ENCODE peak calls at places on chromosomes 11 and 22, in seven cellular contexts. W is spleen, I is A549, K is tibial nerve, S is right lobe of liver, V is endothelial cell of umbilical vein, C is body of pancreas. E is an unnamed sample. For H3K4me1, the result is how much of the 10 kb centered on the place peaks cover.

GRCh38 chr11:83836883-83837654 is 550.9 kb upstream of the CCDC90B start:
- DNase-seq in C (peak), K (peak), V (peak), I (peak), W (no peak), S (peak), E (peak)

GRCh38 chr11:101369835-101370234 is 214.0 kb downstream of the TRPC6 start:
- DNase-seq in V (no peak), I (no peak), K (no peak), S (no peak), W (no peak), C (no peak), E (no peak)

GRCh38 chr22:39077513-39077840 is 402 bp downstream of the APOBEC3G start:
- DNase-seq in S (no peak), I (no peak), W (no peak), C (no peak), K (no peak), V (no peak), E (no peak)

GRCh38 chr22:36753120-36753802 is 22.7 kb downstream of the IFT27 start:
- DNase-seq in W (no peak), V (no peak), I (no peak), K (no peak), S (no peak), C (no peak), E (peak)

GRCh38 chr11:102186836-102187235 is 76.6 kb downstream of the YAP1 start:
- DNase-seq in S (no peak), C (no peak), I (no peak), W (no peak), K (no peak), V (no peak), E (no peak)

GRCh38 chr11:208177-208916 is 839 bp downstream of the RIC8A start:
- DNase-seq in I (peak), C (peak), K (peak), W (peak), V (peak), S (peak), E (peak)

GRCh38 chr11:72751293-72752087 is 718 bp downstream of the ARAP1 start:
- DNase-seq in C (no peak), K (no peak), I (no peak), V (no peak), S (no peak), W (peak), E (peak)

GRCh38 chr22:43707650-43708049 is 104.5 kb downstream of the EFCAB6 start:
- DNase-seq in V (no peak), W (no peak), C (no peak), K (no peak), S (no peak), I (no peak), E (no peak)

GRCh38 chr22:41256898-41257260 is 16.1 kb upstream of the CHADL start:
- DNase-seq in K (no peak), V (peak), C (no peak), S (no peak), W (no peak), I (no peak), E (no peak)

GRCh38 chr11:125886997-125887372 is 483 bp upstream of the HYLS1 start:
- DNase-seq in I (no peak), V (no peak), K (peak), W (peak), S (peak), C (peak), E (peak)

GRCh38 chr11:11669447-11669846 is 47.6 kb upstream of the GALNT18 start:
- DNase-seq in I (no peak), C (no peak), K (no peak), W (no peak), V (no peak), S (no peak), E (no peak)

GRCh38 chr22:26314171-26314570 is 114.9 kb upstream of the ASPHD2 start:
- DNase-seq in V (no peak), S (no peak), K (no peak), W (no peak), C (no peak), I (no peak), E (no peak)

GRCh38 chr11:15770798-15771414 is 585.4 kb downstream of the SOX6 start:
- DNase-seq in W (no peak), I (peak), V (peak), K (peak), C (peak), S (no peak), E (peak)

GRCh38 chr11:123221074-123221473 is 26.0 kb upstream of the CLMP start:
- DNase-seq in I (no peak), C (no peak), S (no peak), K (no peak), W (no peak), V (no peak), E (peak)

GRCh38 chr11:4697583-4697982 is at the start of gene OR51E2:
- DNase-seq in W (no peak), S (no peak), V (no peak), I (no peak), K (no peak), C (no peak), E (peak)

GRCh38 chr11:12013771-12014170 is 5.3 kb upstream of the DKK3 start:
- DNase-seq in V (no peak), K (no peak), W (no peak), C (no peak), S (no peak), I (no peak), E (no peak)

GRCh38 chr22:28230682-28231081 is 311.6 kb upstream of the PITPNB start:
- DNase-seq in C (no peak), W (no peak), S (no peak), K (no peak), V (no peak), I (no peak), E (no peak)

GRCh38 chr11:3859373-3859881 is 4.0 kb downstream of the STIM1 start:
- DNase-seq in W (peak), V (no peak), K (no peak), I (no peak), C (peak), S (no peak), E (peak)

GRCh38 chr22:41021655-41022454 is 70.5 kb upstream of the EP300 start:
- DNase-seq in I (peak), V (peak), S (peak), C (peak), W (peak), K (peak), E (peak)

GRCh38 chr22:30309981-30310672 is 16.6 kb downstream of the TBC1D10A start:
- DNase-seq in K (peak), S (no peak), V (no peak), C (peak), W (no peak), I (no peak), E (peak)

DNA sequence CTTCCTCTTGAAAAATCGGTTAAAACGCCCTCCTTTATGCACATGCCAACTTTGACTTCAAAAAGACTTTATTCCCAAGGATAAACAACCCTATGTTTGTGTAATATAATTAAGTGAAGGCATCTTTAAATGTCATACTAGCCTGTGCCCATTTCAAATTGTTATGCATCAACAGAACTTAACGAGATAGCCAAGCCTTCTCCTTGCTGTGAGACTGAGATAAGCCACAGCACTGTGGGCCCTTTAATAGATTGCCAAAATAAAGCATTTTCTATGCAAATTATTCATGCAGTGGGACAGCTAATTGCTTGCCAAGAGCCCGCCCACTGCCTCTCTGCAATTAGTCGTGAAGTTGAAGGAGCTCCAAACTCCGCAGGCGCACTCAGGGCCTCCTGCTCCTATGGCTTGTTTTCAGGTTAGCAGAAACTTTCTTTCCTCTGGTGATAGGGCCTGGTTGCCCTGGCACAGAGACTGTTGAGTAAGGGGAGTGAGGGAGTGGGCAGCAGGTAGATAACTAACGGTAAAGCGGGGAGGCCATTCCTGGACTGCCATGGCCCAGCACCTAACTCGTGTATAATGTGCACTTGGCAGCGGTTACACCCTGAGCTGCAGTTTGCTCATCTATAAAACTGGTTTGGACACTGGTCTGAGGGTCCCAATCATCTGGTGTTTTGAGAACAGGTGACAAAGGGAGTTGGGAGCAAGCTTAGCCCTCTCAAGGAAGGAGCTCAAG is 33.8 kb upstream of the RIC3 start:
- DNase-seq in I (no peak), K (no peak), W (no peak), C (no peak), V (no peak), S (no peak), E (no peak)
- TF ChIP-seq POLR2A in I (no peak), K (no peak), W (no peak), C (no peak), V (no peak), S (no peak), E (no peak)

DNA sequence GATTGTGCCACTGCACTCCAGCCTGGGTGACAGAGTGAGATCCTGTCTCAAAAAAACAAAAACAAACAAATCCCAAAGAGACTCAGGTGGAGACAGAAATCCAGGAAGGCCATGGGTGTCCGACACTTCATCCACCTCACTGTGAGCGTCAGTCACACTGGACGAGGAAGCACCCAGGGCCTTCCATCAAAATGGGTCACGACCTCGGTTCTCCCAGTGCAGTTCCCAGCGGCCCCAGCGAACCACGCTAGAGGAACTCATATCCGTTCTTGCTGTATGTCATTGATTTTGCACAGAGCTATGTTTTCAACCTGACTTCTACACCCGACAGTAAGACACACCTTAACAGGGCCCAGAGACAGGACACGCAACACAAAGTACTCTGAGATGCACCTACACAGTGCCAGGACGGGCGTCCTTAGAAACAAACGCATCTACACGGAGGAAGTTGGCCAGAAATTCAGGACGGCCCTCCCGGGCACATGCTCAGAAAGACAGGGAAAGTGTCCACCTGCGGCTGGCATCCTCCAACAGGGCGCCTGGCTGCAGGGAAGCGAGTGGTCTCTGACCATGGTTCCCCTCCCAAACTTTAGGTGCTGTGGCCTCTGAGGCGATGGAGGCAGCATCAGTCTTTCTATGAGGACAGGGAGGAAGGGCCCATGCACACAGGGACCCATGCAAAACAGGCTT is 410.5 kb downstream of the CTTN start:
- DNase-seq in V (no peak), C (no peak), W (no peak), I (no peak), S (peak), K (no peak), E (no peak)
- H3K4me1 ChIP-seq in V (under half), C (under half), W (under half), I (under half), S (under half), K (under half), E (under half)

DNA sequence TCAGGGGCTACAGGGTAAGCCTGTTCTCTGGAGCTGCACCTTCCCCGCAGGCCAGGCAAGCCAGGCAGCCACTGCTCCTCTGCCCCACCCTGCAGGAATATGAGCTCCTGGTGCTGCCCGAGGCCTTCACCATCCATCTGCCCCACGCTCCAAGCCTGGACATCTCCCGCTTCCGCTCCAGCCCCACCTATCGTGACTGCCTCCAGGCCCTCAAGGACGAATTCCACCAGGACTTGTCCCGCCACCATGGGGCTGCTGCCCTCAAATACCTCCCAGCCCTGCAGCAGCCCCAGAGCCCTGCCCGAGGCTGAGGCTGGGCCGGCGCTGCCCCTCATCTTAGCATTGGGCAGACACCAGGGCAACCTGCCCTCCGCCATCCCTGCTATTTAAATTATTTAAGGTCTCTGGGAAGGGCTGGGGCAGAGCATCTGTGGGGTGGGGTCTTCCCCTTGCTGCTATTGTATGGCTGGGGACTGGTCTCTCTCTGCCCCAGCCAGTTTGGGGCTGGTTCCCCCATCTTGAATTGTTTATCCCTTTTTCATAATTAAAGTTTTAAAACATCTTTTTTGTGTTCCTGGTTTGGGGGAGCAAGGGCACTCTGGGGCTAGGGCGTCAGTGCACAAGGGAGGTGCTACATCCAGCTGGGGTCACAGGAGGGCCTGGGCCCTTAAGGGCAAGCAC is 6.2 kb downstream of the LARGE2 start:
- DNase-seq in S (no peak), C (no peak), V (no peak), W (peak), K (no peak), I (no peak), E (peak)
- H3K27ac ChIP-seq in S (no peak), C (no peak), V (no peak), W (no peak), K (no peak), I (no peak), E (no peak)

GRCh38 chr11:63767415-63768231 is 952 bp downstream of the ZFTA start:
- DNase-seq in W (no peak), S (peak), C (peak), K (peak), I (peak), V (peak), E (peak)
- TF ChIP-seq POLR2A in W (no peak), S (no peak), C (no peak), K (no peak), I (no peak), V (peak), E (no peak)

GRCh38 chr11:67407700-67408163 is 3.8 kb downstream of the TBC1D10C start:
- DNase-seq in V (no peak), W (no peak), K (no peak), C (no peak), I (no peak), S (no peak), E (no peak)
- H3K4me1 ChIP-seq in V (under half), W (half or more), K (under half), C (under half), I (under half), S (under half), E (under half)